ENCODE peak calls at places on chromosomes 13 and 19, in seven cellular contexts. One of them, this sample, is unnamed.

GRCh38 chr19:40610396-40611064 is 9.4 kb downstream of the LTBP4 start:
- DNase-seq in astrocyte of the spinal cord: no peak
- DNase-seq in smooth muscle cell of the brain vasculature: no peak
- DNase-seq in stimulated activated CD4-positive, alpha-beta T cell treated with anti-CD3 and anti-CD28 coated beads, Interleukin-1b, Interleukin-23, amount 100 ng/mL, for 24 hours: no peak
- DNase-seq in germinal center: no peak
- DNase-seq in foreskin fibroblast: no peak
- DNase-seq in CD8-positive, alpha-beta T cell: peak; percentile 57
- DNase-seq in this sample: no peak

GRCh38 chr19:1691589-1692290 is 39.3 kb upstream of the TCF3 start:
- DNase-seq in smooth muscle cell of the brain vasculature: no peak
- DNase-seq in CD8-positive, alpha-beta T cell: no peak
- DNase-seq in astrocyte of the spinal cord: no peak
- DNase-seq in stimulated activated CD4-positive, alpha-beta T cell treated with anti-CD3 and anti-CD28 coated beads, Interleukin-1b, Interleukin-23, amount 100 ng/mL, for 24 hours: no peak
- DNase-seq in foreskin fibroblast: no peak
- DNase-seq in germinal center: no peak
- DNase-seq in this sample: no peak

GRCh38 chr13:33624740-33625139 is 193.2 kb upstream of the RFC3 start:
- DNase-seq in astrocyte of the spinal cord: no peak
- DNase-seq in foreskin fibroblast: no peak
- DNase-seq in stimulated activated CD4-positive, alpha-beta T cell treated with anti-CD3 and anti-CD28 coated beads, Interleukin-1b, Interleukin-23, amount 100 ng/mL, for 24 hours: no peak
- DNase-seq in smooth muscle cell of the brain vasculature: no peak
- DNase-seq in CD8-positive, alpha-beta T cell: no peak
- DNase-seq in germinal center: no peak
- DNase-seq in this sample: no peak

GRCh38 chr19:48362716-48363499 is 832 bp downstream of the TMEM143 start:
- DNase-seq in germinal center: peak; percentile 91
- DNase-seq in astrocyte of the spinal cord: peak; percentile 96
- DNase-seq in stimulated activated CD4-positive, alpha-beta T cell treated with anti-CD3 and anti-CD28 coated beads, Interleukin-1b, Interleukin-23, amount 100 ng/mL, for 24 hours: peak; percentile 81
- DNase-seq in foreskin fibroblast: peak; percentile 94
- DNase-seq in CD8-positive, alpha-beta T cell: peak; percentile 89
- DNase-seq in smooth muscle cell of the brain vasculature: peak; percentile 88
- DNase-seq in this sample: peak; percentile 99

GRCh38 chr13:112908342-112908741 is 60.7 kb upstream of the MCF2L start:
- DNase-seq in foreskin fibroblast: no peak
- DNase-seq in astrocyte of the spinal cord: no peak
- DNase-seq in smooth muscle cell of the brain vasculature: no peak
- DNase-seq in CD8-positive, alpha-beta T cell: no peak
- DNase-seq in stimulated activated CD4-positive, alpha-beta T cell treated with anti-CD3 and anti-CD28 coated beads, Interleukin-1b, Interleukin-23, amount 100 ng/mL, for 24 hours: no peak
- DNase-seq in germinal center: peak; percentile 68
- DNase-seq in this sample: no peak

GRCh38 chr13:30720470-30720869 is 14.9 kb upstream of the ALOX5AP start:
- DNase-seq in stimulated activated CD4-positive, alpha-beta T cell treated with anti-CD3 and anti-CD28 coated beads, Interleukin-1b, Interleukin-23, amount 100 ng/mL, for 24 hours: no peak
- DNase-seq in astrocyte of the spinal cord: no peak
- DNase-seq in CD8-positive, alpha-beta T cell: no peak
- DNase-seq in germinal center: peak; percentile 62
- DNase-seq in foreskin fibroblast: no peak
- DNase-seq in smooth muscle cell of the brain vasculature: no peak
- DNase-seq in this sample: no peak

GRCh38 chr13:29722415-29722814 is 126.9 kb upstream of the SLC7A1 start:
- DNase-seq in smooth muscle cell of the brain vasculature: no peak
- DNase-seq in foreskin fibroblast: no peak
- DNase-seq in CD8-positive, alpha-beta T cell: no peak
- DNase-seq in germinal center: no peak
- DNase-seq in stimulated activated CD4-positive, alpha-beta T cell treated with anti-CD3 and anti-CD28 coated beads, Interleukin-1b, Interleukin-23, amount 100 ng/mL, for 24 hours: no peak
- DNase-seq in astrocyte of the spinal cord: no peak
- DNase-seq in this sample: no peak

GRCh38 chr13:37306778-37307544 is 201.5 kb upstream of the CSNK1A1L start:
- DNase-seq in smooth muscle cell of the brain vasculature: peak; percentile 55
- DNase-seq in astrocyte of the spinal cord: peak; percentile 98
- DNase-seq in foreskin fibroblast: peak; percentile 89
- DNase-seq in CD8-positive, alpha-beta T cell: no peak
- DNase-seq in stimulated activated CD4-positive, alpha-beta T cell treated with anti-CD3 and anti-CD28 coated beads, Interleukin-1b, Interleukin-23, amount 100 ng/mL, for 24 hours: no peak
- DNase-seq in germinal center: no peak
- DNase-seq in this sample: peak; percentile 31

GRCh38 chr13:98997738-98998641 is 20.1 kb upstream of the DOCK9 start:
- DNase-seq in foreskin fibroblast: peak; percentile 82
- DNase-seq in CD8-positive, alpha-beta T cell: no peak
- DNase-seq in germinal center: no peak
- DNase-seq in astrocyte of the spinal cord: peak; percentile 38
- DNase-seq in stimulated activated CD4-positive, alpha-beta T cell treated with anti-CD3 and anti-CD28 coated beads, Interleukin-1b, Interleukin-23, amount 100 ng/mL, for 24 hours: no peak
- DNase-seq in smooth muscle cell of the brain vasculature: no peak
- DNase-seq in this sample: peak; percentile 14

GRCh38 chr19:52474351-52475127 is 21.2 kb downstream of the ZNF578 start:
- DNase-seq in astrocyte of the spinal cord: no peak
- DNase-seq in foreskin fibroblast: no peak
- DNase-seq in stimulated activated CD4-positive, alpha-beta T cell treated with anti-CD3 and anti-CD28 coated beads, Interleukin-1b, Interleukin-23, amount 100 ng/mL, for 24 hours: no peak
- DNase-seq in smooth muscle cell of the brain vasculature: no peak
- DNase-seq in CD8-positive, alpha-beta T cell: no peak
- DNase-seq in germinal center: no peak
- DNase-seq in this sample: no peak

GRCh38 chr13:64239372-64239771 is 2823.7 kb upstream of the PCDH20 start:
- DNase-seq in stimulated activated CD4-positive, alpha-beta T cell treated with anti-CD3 and anti-CD28 coated beads, Interleukin-1b, Interleukin-23, amount 100 ng/mL, for 24 hours: no peak
- DNase-seq in astrocyte of the spinal cord: peak; percentile 62
- DNase-seq in germinal center: no peak
- DNase-seq in CD8-positive, alpha-beta T cell: no peak
- DNase-seq in foreskin fibroblast: peak; percentile 32
- DNase-seq in smooth muscle cell of the brain vasculature: no peak
- DNase-seq in this sample: peak; percentile 60

GRCh38 chr19:51098366-51099069 is 9.7 kb downstream of the CTU1 start:
- DNase-seq in CD8-positive, alpha-beta T cell: peak; percentile 37
- DNase-seq in stimulated activated CD4-positive, alpha-beta T cell treated with anti-CD3 and anti-CD28 coated beads, Interleukin-1b, Interleukin-23, amount 100 ng/mL, for 24 hours: no peak
- DNase-seq in smooth muscle cell of the brain vasculature: no peak
- DNase-seq in astrocyte of the spinal cord: no peak
- DNase-seq in foreskin fibroblast: no peak
- DNase-seq in germinal center: no peak
- DNase-seq in this sample: no peak